ENCODE peak calls at places on chromosomes 5 and 9, in seven cellular contexts. W is DMS153; A is WTC11; U is OCI-LY7; I is NCI-H1048; D is GOT3; T is stimulated activated CD4-positive, alpha-beta T cell treated with anti-CD3 and anti-CD28 coated beads, Interleukin-15, amount 100 ng/mL, for 48 hours. F is an unnamed sample.

GRCh38 chr9:127945338-127945737 is 7.7 kb upstream of the DPM2 start:
- DNase-seq in W (no peak), A (no peak), U (no peak), I (no peak), D (no peak), T (no peak), F (no peak)

GRCh38 chr9:78115073-78115472 is 83.5 kb upstream of the GNAQ start:
- DNase-seq in W (no peak), A (no peak), U (peak), I (no peak), D (no peak), T (no peak), F (no peak)

GRCh38 chr5:125894383-125894782 is 528.8 kb upstream of the GRAMD2B start:
- DNase-seq in W (no peak), A (no peak), U (no peak), I (no peak), D (no peak), T (no peak), F (no peak)

GRCh38 chr5:149130121-149130931 is 11.0 kb upstream of the ABLIM3 start:
- DNase-seq in W (no peak), A (no peak), U (no peak), I (no peak), D (no peak), T (no peak), F (no peak)

GRCh38 chr5:74766348-74766886 is 500 bp downstream of the GFM2 start:
- DNase-seq in W (no peak), A (no peak), U (peak), I (peak), D (no peak), T (no peak), F (no peak)

GRCh38 chr5:98307811-98308210 is 465.7 kb upstream of the RGMB start:
- DNase-seq in W (no peak), A (no peak), U (no peak), I (no peak), D (no peak), T (no peak), F (no peak)

GRCh38 chr9:127096208-127096607 is 26.2 kb downstream of the ANGPTL2 start:
- DNase-seq in W (no peak), A (no peak), U (no peak), I (no peak), D (no peak), T (no peak), F (no peak)

GRCh38 chr5:103298557-103298956 is 40.0 kb downstream of the MACIR start:
- DNase-seq in W (no peak), A (no peak), U (no peak), I (no peak), D (no peak), T (no peak), F (no peak)

GRCh38 chr5:118903010-118903409 is 85.3 kb downstream of the DTWD2 start:
- DNase-seq in W (no peak), A (no peak), U (no peak), I (no peak), D (no peak), T (no peak), F (no peak)

GRCh38 chr9:89482950-89483349 is 15.0 kb downstream of the SEMA4D start:
- DNase-seq in W (no peak), A (no peak), U (no peak), I (no peak), D (no peak), T (no peak), F (no peak)

GRCh38 chr5:57804007-57804444 is 321.4 kb upstream of the ACTBL2 start:
- DNase-seq in W (no peak), A (no peak), U (no peak), I (no peak), D (no peak), T (no peak), F (no peak)

GRCh38 chr5:80711938-80712337 is 57.2 kb upstream of the DHFR start:
- DNase-seq in W (no peak), A (peak), U (no peak), I (no peak), D (no peak), T (no peak), F (no peak)

GRCh38 chr5:62312036-62312435 is 6.0 kb downstream of the KIF2A start:
- DNase-seq in W (no peak), A (no peak), U (no peak), I (no peak), D (no peak), T (no peak), F (no peak)

F was measured in LNCaP clone FGC.